ENCODE peak calls at places on chromosomes 11 and 22, in seven cellular contexts. M, V, T, Z, J, B and Y are unnamed samples.

GRCh38 chr11:82930734-82931133 is 29.2 kb downstream of the DDIAS start:
- DNase-seq in M (no peak), V (no peak), T (no peak), Z (no peak), J (no peak), B (no peak), Y (no peak)

GRCh38 chr11:79400717-79401330 is 40.0 kb downstream of the TENM4 start:
- DNase-seq in M (no peak), V (peak; percentile 64), T (peak; percentile 22), Z (no peak), J (peak; percentile 89), B (no peak), Y (no peak)

GRCh38 chr22:38872831-38873248 is 824 bp upstream of the CBX6 start:
- DNase-seq in M (no peak), V (peak; percentile 44), T (peak; percentile 59), Z (no peak), J (peak; percentile 81), B (no peak), Y (no peak)

GRCh38 chr11:35412285-35412684 is 7.1 kb downstream of the SLC1A2 start:
- DNase-seq in M (no peak), V (no peak), T (peak; percentile 43), Z (no peak), J (no peak), B (no peak), Y (no peak)

GRCh38 chr11:131095501-131096185 is 179.4 kb upstream of the SNX19 start:
- DNase-seq in M (no peak), V (no peak), T (no peak), Z (no peak), J (no peak), B (no peak), Y (no peak)

GRCh38 chr11:82828472-82828871 is 71.8 kb downstream of the PRCP start:
- DNase-seq in M (no peak), V (no peak), T (no peak), Z (no peak), J (no peak), B (no peak), Y (no peak)

GRCh38 chr11:81070948-81071347 is 1630.1 kb upstream of the TENM4 start:
- DNase-seq in M (no peak), V (peak; percentile 23), T (no peak), Z (no peak), J (no peak), B (no peak), Y (no peak)

GRCh38 chr22:26326803-26327202 is 102.3 kb upstream of the ASPHD2 start:
- DNase-seq in M (no peak), V (no peak), T (no peak), Z (no peak), J (no peak), B (no peak), Y (no peak)

GRCh38 chr11:75531325-75531724 is 5.6 kb upstream of the GDPD5 start:
- DNase-seq in M (no peak), V (no peak), T (no peak), Z (no peak), J (no peak), B (no peak), Y (no peak)

GRCh38 chr11:10580625-10581024 is 12.2 kb upstream of the LYVE1 start:
- DNase-seq in M (no peak), V (no peak), T (no peak), Z (no peak), J (no peak), B (no peak), Y (no peak)

GRCh38 chr22:42343136-42343484 is 72.7 kb upstream of the TCF20 start:
- DNase-seq in M (peak; percentile 13), V (peak; percentile 30), T (no peak), Z (no peak), J (no peak), B (no peak), Y (no peak)

GRCh38 chr11:96127596-96127959 is 203.7 kb upstream of the MTMR2 start:
- DNase-seq in M (no peak), V (no peak), T (no peak), Z (no peak), J (no peak), B (no peak), Y (no peak)

GRCh38 chr22:50308597-50308935 is 1.1 kb upstream of the PLXNB2 start:
- DNase-seq in M (no peak), V (peak; percentile 60), T (no peak), Z (no peak), J (peak; percentile 68), B (no peak), Y (no peak)

GRCh38 chr11:43879789-43880639 is 617 bp upstream of the ALKBH3 start:
- DNase-seq in M (no peak), V (no peak), T (no peak), Z (no peak), J (no peak), B (no peak), Y (no peak)

GRCh38 chr22:40791241-40791640 is 27.9 kb downstream of the SLC25A17 start:
- DNase-seq in M (no peak), V (no peak), T (no peak), Z (no peak), J (no peak), B (no peak), Y (no peak)

GRCh38 chr22:45594123-45594941 is 77.3 kb upstream of the ATXN10 start:
- DNase-seq in M (no peak), V (no peak), T (no peak), Z (no peak), J (no peak), B (no peak), Y (no peak)

GRCh38 chr11:102564110-102564509 is 33.6 kb upstream of the MMP7 start:
- DNase-seq in M (no peak), V (no peak), T (peak; percentile 64), Z (no peak), J (no peak), B (no peak), Y (no peak)

GRCh38 chr11:115286614-115287013 is 217.6 kb downstream of the CADM1 start:
- DNase-seq in M (no peak), V (no peak), T (no peak), Z (no peak), J (no peak), B (no peak), Y (no peak)

GRCh38 chr11:33753304-33753703 is 17.1 kb upstream of the CD59 start:
- DNase-seq in M (no peak), V (no peak), T (no peak), Z (no peak), J (no peak), B (no peak), Y (no peak)

GRCh38 chr11:32081129-32081641 is 9.7 kb upstream of the RCN1 start:
- DNase-seq in M (no peak), V (no peak), T (no peak), Z (no peak), J (no peak), B (no peak), Y (no peak)

GRCh38 chr11:2662024-2662312 is 37.8 kb downstream of the KCNQ1OT1 start:
- DNase-seq in M (no peak), V (no peak), T (no peak), Z (no peak), J (no peak), B (no peak), Y (no peak)

GRCh38 chr11:2663915-2664314 is 35.9 kb downstream of the KCNQ1OT1 start:
- DNase-seq in M (no peak), V (no peak), T (no peak), Z (no peak), J (no peak), B (no peak), Y (no peak)

GRCh38 chr11:2661173-2662023 is 38.4 kb downstream of the KCNQ1OT1 start:
- DNase-seq in M (no peak), V (no peak), T (no peak), Z (no peak), J (no peak), B (no peak), Y (no peak)

GRCh38 chr11:2663506-2663905 is 36.3 kb downstream of the KCNQ1OT1 start:
- DNase-seq in M (no peak), V (no peak), T (no peak), Z (no peak), J (no peak), B (no peak), Y (no peak)

DNA sequence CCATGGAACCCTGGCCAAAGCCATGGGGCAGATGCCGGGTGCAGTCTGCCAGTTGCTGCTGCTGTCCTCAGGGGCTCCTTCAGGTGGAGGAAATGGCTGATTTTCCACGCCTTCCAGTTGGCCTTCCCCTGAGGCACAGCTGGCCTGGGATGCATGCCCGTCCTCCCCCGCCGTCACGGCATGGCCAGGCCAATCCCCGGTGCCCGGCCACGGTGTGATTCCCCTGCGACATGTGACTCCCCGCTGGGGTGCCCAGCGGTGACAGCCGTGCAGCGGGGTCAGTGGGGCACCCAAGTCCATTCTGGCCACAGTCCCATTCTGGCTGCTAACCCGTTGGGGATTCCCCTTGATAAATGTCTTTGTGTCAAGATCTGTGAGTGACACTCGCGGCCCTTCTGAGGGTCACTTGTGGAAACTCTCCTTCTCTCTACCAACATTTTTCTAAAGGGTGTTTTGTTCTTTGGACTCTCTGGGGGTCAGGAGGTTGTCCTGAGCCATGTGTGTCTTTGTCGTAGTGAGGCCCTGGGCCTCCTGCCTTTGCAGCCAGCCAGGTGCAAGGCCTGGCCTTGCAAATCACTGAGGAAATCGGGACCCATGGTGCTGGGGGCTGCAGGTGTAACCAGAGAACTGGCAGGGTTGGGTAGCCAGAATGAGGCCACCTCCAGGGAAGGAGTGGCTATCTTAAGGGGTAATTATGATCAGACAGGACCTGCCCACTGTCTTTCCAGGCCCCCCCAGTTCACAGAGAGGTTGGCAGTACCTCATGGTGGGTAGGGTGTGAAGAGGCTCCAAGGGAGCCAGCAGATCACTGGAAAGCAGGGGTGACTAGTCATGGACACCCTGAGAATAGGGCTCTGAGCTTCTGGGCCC is 37.1 kb downstream of the KCNQ1OT1 start:
- DNase-seq in M (no peak), V (no peak), T (no peak), Z (no peak), J (peak; percentile 25), B (no peak), Y (no peak)
- H3K9me3 ChIP-seq in M (peaks cover 6% of the 10 kb centered on the region), V (peaks cover 6% of the 10 kb centered on the region), T (peaks cover 62% of the 10 kb centered on the region), Z (peaks cover 39% of the 10 kb centered on the region), J (peaks cover 40% of the 10 kb centered on the region), B (peaks cover 4% of the 10 kb centered on the region), Y (peaks cover 17% of the 10 kb centered on the region)

GRCh38 chr22:47564158-47564450 is 801.7 kb downstream of the TBC1D22A start:
- DNase-seq in M (no peak), V (no peak), T (no peak), Z (no peak), J (no peak), B (no peak), Y (no peak)
- H3K9me3 ChIP-seq in M (no peaks in the 10 kb centered on the region), V (no peaks in the 10 kb centered on the region), T (no peaks in the 10 kb centered on the region), Z (no peaks in the 10 kb centered on the region), J (peaks cover 23% of the 10 kb centered on the region), B (no peaks in the 10 kb centered on the region), Y (no peaks in the 10 kb centered on the region)

DNA sequence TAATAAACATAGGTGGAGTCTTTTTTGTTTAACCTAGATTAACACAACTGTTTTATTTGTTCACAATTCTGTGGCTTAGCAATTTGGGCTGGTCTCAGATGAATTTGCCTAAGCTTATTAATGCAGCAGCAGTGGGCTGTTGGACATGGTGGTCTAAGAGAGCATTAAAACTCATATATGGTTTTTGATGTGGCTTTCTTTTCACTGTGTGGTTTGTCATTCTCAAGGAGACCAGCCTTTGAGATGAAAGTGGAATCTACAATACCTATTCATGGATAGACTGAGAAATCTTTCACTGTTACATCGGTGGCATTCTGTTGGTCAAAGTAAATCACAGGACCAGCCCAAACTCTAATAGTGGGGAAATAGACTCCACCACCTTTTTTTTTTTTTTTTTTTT is 39.6 kb downstream of the CUL5 start:
- DNase-seq in M (no peak), V (no peak), T (no peak), Z (no peak), J (no peak), B (no peak), Y (no peak)
- H3K9me3 ChIP-seq in M (no peaks in the 10 kb centered on the region), V (no peaks in the 10 kb centered on the region), T (no peaks in the 10 kb centered on the region), Z (no peaks in the 10 kb centered on the region), J (no peaks in the 10 kb centered on the region), B (no peaks in the 10 kb centered on the region), Y (no peaks in the 10 kb centered on the region)

GRCh38 chr11:129881570-129882170 is 13.7 kb downstream of the NFRKB start:
- DNase-seq in M (peak; percentile 19), V (peak; percentile 55), T (peak; percentile 51), Z (no peak), J (peak; percentile 89), B (peak; percentile 44), Y (no peak)
- H3K9me3 ChIP-seq in M (no peaks in the 10 kb centered on the region), V (no peaks in the 10 kb centered on the region), T (no peaks in the 10 kb centered on the region), Z (no peaks in the 10 kb centered on the region), J (no peaks in the 10 kb centered on the region), B (no peaks in the 10 kb centered on the region), Y (no peaks in the 10 kb centered on the region)